ENCODE peak calls at places on chromosomes 2 and 18, in ten cellular contexts. H, M, L, I, F, A, J, Z, G and D are unnamed samples.

GRCh38 chr2:74261204-74261864 is 62.9 kb downstream of the MTHFD2 start:
- DNase-seq in H (peak), M (no peak), L (no peak), I (no peak), F (no peak), A (no peak), J (no peak), Z (no peak), G (no peak), D (no peak)

GRCh38 chr2:203551653-203552250 is 16.7 kb upstream of the RAPH1 start:
- DNase-seq in H (no peak), M (peak), L (no peak), I (no peak), F (peak), A (no peak), J (no peak), Z (no peak), G (no peak), D (no peak)

GRCh38 chr2:230234845-230235244 is 9.3 kb downstream of the SP140 start:
- DNase-seq in H (no peak), M (no peak), L (no peak), I (no peak), F (no peak), A (no peak), J (no peak), Z (no peak), G (no peak), D (no peak)

GRCh38 chr2:101844055-101844635 is 146.6 kb downstream of the MAP4K4 start:
- DNase-seq in H (no peak), M (no peak), L (no peak), I (no peak), F (no peak), A (no peak), J (no peak), Z (no peak), G (no peak), D (no peak)

GRCh38 chr18:11810379-11810778 is 40.8 kb upstream of the CHMP1B start:
- DNase-seq in H (no peak), M (no peak), L (no peak), I (no peak), F (no peak), A (no peak), J (no peak), Z (no peak), G (no peak), D (no peak)

GRCh38 chr2:111666160-111666559 is 217.8 kb downstream of the ANAPC1 start:
- DNase-seq in H (no peak), M (no peak), L (no peak), I (no peak), F (no peak), A (no peak), J (no peak), Z (no peak), G (no peak), D (no peak)

GRCh38 chr2:104378853-104379374 is 475.0 kb upstream of the POU3F3 start:
- DNase-seq in H (peak), M (no peak), L (peak), I (peak), F (no peak), A (peak), J (peak), Z (no peak), G (no peak), D (no peak)

GRCh38 chr2:180657054-180657453 is 323.4 kb upstream of the UBE2E3 start:
- DNase-seq in H (no peak), M (no peak), L (no peak), I (no peak), F (no peak), A (no peak), J (no peak), Z (no peak), G (no peak), D (no peak)

GRCh38 chr2:138395565-138396306 is 105.8 kb upstream of the SPOPL start:
- DNase-seq in H (no peak), M (peak), L (no peak), I (no peak), F (no peak), A (no peak), J (no peak), Z (no peak), G (no peak), D (no peak)

GRCh38 chr2:224357098-224357901 is 44.6 kb downstream of the FAM124B start:
- DNase-seq in H (peak), M (no peak), L (no peak), I (peak), F (peak), A (peak), J (peak), Z (no peak), G (no peak), D (peak)

GRCh38 chr2:16060936-16061338 is 120.6 kb downstream of the MYCN start:
- DNase-seq in H (no peak), M (no peak), L (no peak), I (no peak), F (no peak), A (no peak), J (no peak), Z (no peak), G (no peak), D (no peak)

GRCh38 chr2:96962567-96963203 is 23.7 kb downstream of the FAM178B start:
- DNase-seq in H (no peak), M (no peak), L (peak), I (no peak), F (no peak), A (peak), J (peak), Z (no peak), G (no peak), D (no peak)

GRCh38 chr2:219772103-219772502 is 144.7 kb downstream of the SLC4A3 start:
- DNase-seq in H (no peak), M (no peak), L (no peak), I (no peak), F (no peak), A (no peak), J (no peak), Z (no peak), G (no peak), D (peak)

GRCh38 chr2:57892920-57893319 is 153.7 kb upstream of the VRK2 start:
- DNase-seq in H (no peak), M (no peak), L (no peak), I (no peak), F (no peak), A (no peak), J (no peak), Z (no peak), G (no peak), D (no peak)

GRCh38 chr2:74532222-74532621 is 2.5 kb downstream of the HTRA2 start:
- DNase-seq in H (no peak), M (no peak), L (no peak), I (no peak), F (no peak), A (no peak), J (peak), Z (no peak), G (no peak), D (peak)

GRCh38 chr18:10304853-10305252 is 149.6 kb upstream of the APCDD1 start:
- DNase-seq in H (no peak), M (peak), L (no peak), I (no peak), F (no peak), A (no peak), J (no peak), Z (no peak), G (no peak), D (peak)

GRCh38 chr18:23992119-23992940 is 22.2 kb upstream of the TTC39C start:
- DNase-seq in H (no peak), M (no peak), L (peak), I (peak), F (peak), A (peak), J (no peak), Z (no peak), G (no peak), D (no peak)